ENCODE peak calls at places on chromosome 18, in four cellular contexts. U is left lobe of liver; M is stimulated activated CD4-positive, alpha-beta T cell treated with anti-CD3 and anti-CD28 coated beads, Interleukin-12 subunit alpha, Interleukin-12 subunit beta, amount 100 ng/mL, for 4 hours; L is GOT3. F is an unnamed sample.

GRCh38 chr18:24868331-24868730 is 407.9 kb downstream of the HRH4 start:
- DNase-seq in M (no peak), L (no peak), U (no peak), F (no peak)

GRCh38 chr18:75563150-75563549 is 135.6 kb upstream of the SMIM21 start:
- DNase-seq in M (no peak), U (no peak), L (no peak), F (no peak)

GRCh38 chr18:26057208-26057821 is 33.1 kb downstream of the SS18 start:
- DNase-seq in M (no peak), U (no peak), L (no peak), F (no peak)

GRCh38 chr18:3985030-3985429 is 470.1 kb downstream of the DLGAP1 start:
- DNase-seq in L (no peak), M (no peak), U (no peak), F (no peak)

GRCh38 chr18:8556424-8556823 is 52.8 kb upstream of the RAB12 start:
- DNase-seq in U (no peak), L (no peak), M (no peak), F (no peak)

GRCh38 chr18:51194604-51195003 is 2.9 kb downstream of the MEX3C start:
- DNase-seq in M (no peak), L (no peak), U (no peak), F (no peak)

GRCh38 chr18:53843113-53843512 is 381.4 kb downstream of the MBD2 start:
- DNase-seq in M (no peak), L (no peak), U (no peak), F (peak)

GRCh38 chr18:8252371-8252770 is 356.9 kb upstream of the RAB12 start:
- DNase-seq in U (no peak), M (no peak), L (no peak), F (no peak)

GRCh38 chr18:48392266-48392665 is 16.9 kb downstream of the ZBTB7C start:
- DNase-seq in M (no peak), U (no peak), L (no peak), F (no peak)

F was measured in A172.